ENCODE peak calls at places on chromosomes 6 and 20, in eight cellular contexts. N is SJSA1, X is hepatocyte, B is mucosa of descending colon, G is stomach, R is tibial nerve, H is ovary, D is iPS DF 6.9. P is an unnamed sample.
A peak's percentile ranks its signal among the peaks of the same experiment; 100 is the strongest.

GRCh38 chr20:4012631-4013030 is 2.7 kb downstream of the RNF24 start:
- DNase-seq in N (no peak), X (no peak), B (no peak), G (no peak), R (no peak), H (no peak), D (no peak), P (no peak)

GRCh38 chr6:64896939-64897338 is 810.1 kb downstream of the EYS start:
- DNase-seq in N (no peak), X (no peak), B (no peak), G (no peak), R (no peak), H (no peak), D (no peak), P (no peak)

GRCh38 chr20:13821876-13822275 is 37.0 kb downstream of the NDUFAF5 start:
- DNase-seq in N (no peak), X (no peak), B (no peak), G (no peak), R (no peak), H (no peak), D (no peak), P (no peak)

GRCh38 chr6:160102956-160103824 is 18.4 kb upstream of the SLC22A1 start:
- DNase-seq in N (peak; percentile 19), X (no peak), B (no peak), G (no peak), R (peak; percentile 32), H (no peak), D (peak; percentile 35), P (no peak)

GRCh38 chr20:20228351-20228750 is 139.6 kb upstream of the INSM1 start:
- DNase-seq in N (no peak), X (no peak), B (no peak), G (no peak), R (no peak), H (no peak), D (no peak), P (no peak)

GRCh38 chr6:123838612-123839279 is 35.1 kb downstream of the NKAIN2 start:
- DNase-seq in N (no peak), X (no peak), B (no peak), G (no peak), R (no peak), H (no peak), D (no peak), P (no peak)

GRCh38 chr6:42118162-42119001 is 24.0 kb downstream of the C6orf132 start:
- DNase-seq in N (no peak), X (peak; percentile 85), B (peak; percentile 92), G (peak; percentile 92), R (no peak), H (no peak), D (no peak), P (peak; percentile 83)

GRCh38 chr6:38695933-38696332 is 7.0 kb downstream of the GLO1 start:
- DNase-seq in N (no peak), X (no peak), B (no peak), G (no peak), R (no peak), H (no peak), D (no peak), P (no peak)

GRCh38 chr20:62368629-62369507 is 1.8 kb upstream of the LAMA5 start:
- DNase-seq in N (peak; percentile 39), X (peak; percentile 85), B (no peak), G (peak; percentile 47), R (no peak), H (no peak), D (no peak), P (peak; percentile 58)

GRCh38 chr6:20696676-20697075 is 162.4 kb downstream of the CDKAL1 start:
- DNase-seq in N (no peak), X (no peak), B (no peak), G (no peak), R (no peak), H (no peak), D (no peak), P (no peak)

DNA sequence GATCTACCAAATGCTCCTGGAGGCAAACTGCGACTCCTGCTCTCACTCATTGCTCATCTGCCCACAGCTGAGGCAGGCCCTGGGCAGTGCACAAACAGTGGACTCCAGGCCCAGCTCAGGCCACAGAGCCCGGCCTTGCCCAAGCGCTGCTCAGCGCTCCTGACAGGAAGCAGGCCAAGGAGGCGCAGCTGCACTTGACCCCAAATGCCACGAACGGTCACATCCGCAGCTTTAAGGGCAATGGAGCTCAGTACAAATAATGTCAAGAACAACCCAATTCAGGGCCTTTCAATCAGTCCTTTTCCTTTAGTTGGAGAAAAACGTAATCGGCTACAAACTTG is 33.8 kb downstream of the RRBP1 start:
- DNase-seq in N (no peak), X (no peak), B (peak; percentile 46), G (no peak), R (no peak), H (no peak), D (no peak), P (peak; percentile 50)
- H3K4me1 ChIP-seq in N (no peaks in the 10 kb centered on the region), X (peaks cover 57% of the 10 kb centered on the region), B (peaks cover 70% of the 10 kb centered on the region), G (peaks cover 94% of the 10 kb centered on the region), R (peaks cover 58% of the 10 kb centered on the region), H (peaks cover 48% of the 10 kb centered on the region), D (peaks cover 1% of the 10 kb centered on the region), P (peaks cover 99% of the 10 kb centered on the region)

GRCh38 chr6:111722220-111722731 is 116.6 kb upstream of the TRAF3IP2 start:
- DNase-seq in N (no peak), X (no peak), B (no peak), G (no peak), R (no peak), H (no peak), D (no peak), P (no peak)
- H3K4me3 ChIP-seq in N (no peak overlapping the region), X (no peak overlapping the region), B (no peak overlapping the region), G (no peak overlapping the region), R (no peak overlapping the region), H (no peak overlapping the region), D (no peak overlapping the region), P (no peak overlapping the region)

DNA sequence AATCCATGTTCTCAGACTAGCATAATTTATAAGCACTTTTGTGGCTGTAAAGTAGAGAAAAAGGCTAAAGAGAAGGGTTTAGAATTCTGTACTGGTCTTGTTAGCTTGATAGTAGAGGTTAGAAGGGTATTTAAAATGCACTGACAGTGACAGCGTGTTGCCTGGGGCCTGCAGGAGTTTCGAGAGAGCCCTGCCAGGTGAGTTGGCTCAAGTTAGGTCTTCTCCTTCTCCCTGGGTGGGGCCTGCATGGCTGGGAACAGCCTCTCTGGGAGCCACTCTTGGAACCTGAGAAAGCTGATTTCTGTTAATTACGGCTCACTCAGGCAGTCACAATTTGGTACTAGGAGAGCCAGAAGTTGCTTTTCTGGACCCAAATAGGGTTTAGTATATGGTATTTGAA is 103.7 kb downstream of the ARID1B start:
- DNase-seq in N (no peak), X (no peak), B (no peak), G (peak; percentile 43), R (no peak), H (no peak), D (no peak), P (no peak)
- H3K4me1 ChIP-seq in N (peaks cover 6% of the 10 kb centered on the region), X (peaks cover 16% of the 10 kb centered on the region), B (peaks cover 18% of the 10 kb centered on the region), G (peaks cover 53% of the 10 kb centered on the region), R (peaks cover 8% of the 10 kb centered on the region), H (peaks cover 26% of the 10 kb centered on the region), D (peaks cover 8% of the 10 kb centered on the region), P (peaks cover 60% of the 10 kb centered on the region)

GRCh38 chr6:117483645-117484016 is 1.2 kb downstream of the DCBLD1 start:
- DNase-seq in N (no peak), X (peak; percentile 32), B (no peak), G (no peak), R (no peak), H (no peak), D (no peak), P (no peak)

GRCh38 chr6:117482240-117483003 is at the start of gene DCBLD1:
- DNase-seq in N (peak; percentile 84), X (peak; percentile 90), B (peak; percentile 91), G (peak; percentile 85), R (no peak), H (peak; percentile 55), D (no peak), P (peak; percentile 87)

GRCh38 chr6:117483004-117483644 is 650 bp downstream of the DCBLD1 start:
- DNase-seq in N (peak; percentile 74), X (peak; percentile 79), B (peak; percentile 82), G (peak; percentile 68), R (no peak), H (peak; percentile 29), D (no peak), P (peak; percentile 72)

GRCh38 chr6:117485433-117485832 is 3.0 kb downstream of the DCBLD1 start:
- DNase-seq in N (no peak), X (no peak), B (no peak), G (no peak), R (no peak), H (no peak), D (no peak), P (no peak)

GRCh38 chr6:117484052-117484646 is 1.7 kb downstream of the DCBLD1 start:
- DNase-seq in N (no peak), X (no peak), B (no peak), G (no peak), R (no peak), H (no peak), D (no peak), P (no peak)
- H3K4me3 ChIP-seq in N (peak overlapping the region; percentile 93), X (peak overlapping the region; percentile 93), B (no peak overlapping the region), G (peak overlapping the region; percentile 69), R (peak overlapping the region; percentile 70), H (peak overlapping the region; percentile 77), D (no peak overlapping the region), P (no peak overlapping the region)

DNA sequence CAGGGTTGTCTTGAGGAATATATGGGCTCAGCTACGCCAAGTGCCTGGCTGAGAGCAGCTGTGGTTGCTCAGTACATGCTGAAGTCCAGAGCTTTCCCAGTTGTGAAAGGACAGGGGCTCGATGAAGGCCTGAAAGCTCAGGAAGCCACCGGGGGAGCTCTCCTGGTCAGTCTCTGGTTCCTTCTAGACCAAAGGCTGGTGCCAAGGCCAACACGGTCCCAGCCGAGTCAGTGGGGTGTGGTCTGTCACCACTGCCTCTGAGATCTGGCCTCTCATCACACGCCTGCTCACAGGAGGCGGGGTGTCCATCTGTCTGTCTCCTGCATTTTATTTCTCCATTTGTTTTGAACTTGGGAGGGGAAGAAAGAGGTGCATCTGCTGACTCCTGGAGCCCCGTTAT is 4.9 kb upstream of the FAM83C start:
- DNase-seq in N (no peak), X (peak; percentile 15), B (peak; percentile 36), G (no peak), R (no peak), H (no peak), D (no peak), P (no peak)
- H3K4me1 ChIP-seq in N (peaks cover 3% of the 10 kb centered on the region), X (peaks cover 4% of the 10 kb centered on the region), B (no peaks in the 10 kb centered on the region), G (no peaks in the 10 kb centered on the region), R (no peaks in the 10 kb centered on the region), H (peaks cover 2% of the 10 kb centered on the region), D (no peaks in the 10 kb centered on the region), P (no peaks in the 10 kb centered on the region)

GRCh38 chr6:75747371-75747984 is 1.6 kb upstream of the MYO6 start:
- DNase-seq in N (no peak), X (no peak), B (no peak), G (peak; percentile 55), R (no peak), H (no peak), D (no peak), P (no peak)
- H3K4me3 ChIP-seq in N (no peak overlapping the region), X (no peak overlapping the region), B (no peak overlapping the region), G (no peak overlapping the region), R (no peak overlapping the region), H (no peak overlapping the region), D (no peak overlapping the region), P (no peak overlapping the region)

GRCh38 chr6:129346964-129347363 is 363.0 kb downstream of the ARHGAP18 start:
- DNase-seq in N (no peak), X (no peak), B (no peak), G (no peak), R (no peak), H (no peak), D (no peak), P (no peak)
- H3K4me1 ChIP-seq in N (peaks cover 6% of the 10 kb centered on the region), X (no peaks in the 10 kb centered on the region), B (no peaks in the 10 kb centered on the region), G (no peaks in the 10 kb centered on the region), R (no peaks in the 10 kb centered on the region), H (no peaks in the 10 kb centered on the region), D (no peaks in the 10 kb centered on the region), P (no peaks in the 10 kb centered on the region)

P was measured in body of pancreas.